ENCODE peak calls at places on chromosomes 3 and 15, in six cellular contexts. X, Q, V, A, J and R are unnamed samples.

GRCh38 chr3:123618768-123619484 is 34.1 kb upstream of the HACD2 start:
- DNase-seq in J (no peak), X (no peak), Q (no peak), V (peak), A (peak), R (peak)

GRCh38 chr15:75597667-75598341 is 18.7 kb upstream of the PTPN9 start:
- DNase-seq in J (peak), X (peak), V (no peak), Q (no peak), A (peak), R (peak)

GRCh38 chr3:100297784-100298183 is 36.8 kb upstream of the NIT2 start:
- DNase-seq in Q (no peak), J (no peak), X (no peak), A (no peak), V (no peak), R (peak)

GRCh38 chr15:77162872-77163633 is 92.1 kb upstream of the TSPAN3 start:
- DNase-seq in V (no peak), Q (no peak), X (no peak), J (no peak), A (peak), R (no peak)

GRCh38 chr3:168117059-168117458 is 21.3 kb upstream of the GOLIM4 start:
- DNase-seq in V (peak), Q (no peak), A (no peak), X (no peak), J (no peak), R (no peak)

GRCh38 chr3:46370784-46371183 is at the start of gene CCR5:
- DNase-seq in J (no peak), Q (no peak), X (no peak), V (no peak), A (no peak), R (no peak)

GRCh38 chr3:79490165-79491028 is 277.4 kb downstream of the ROBO1 start:
- DNase-seq in X (peak), V (peak), Q (no peak), A (no peak), J (no peak), R (peak)

GRCh38 chr3:134937256-134938023 is 142.4 kb downstream of the EPHB1 start:
- DNase-seq in V (no peak), J (no peak), Q (no peak), A (no peak), X (peak), R (peak)

GRCh38 chr3:58150800-58151199 is 60.0 kb downstream of the DNASE1L3 start:
- DNase-seq in J (no peak), Q (no peak), V (no peak), A (no peak), X (no peak), R (peak)

GRCh38 chr15:99911824-99912223 is 178.6 kb upstream of the LYSMD4 start:
- DNase-seq in V (peak), X (no peak), J (no peak), Q (no peak), A (no peak), R (peak)

GRCh38 chr3:160778480-160778879 is 22.4 kb downstream of the PPM1L start:
- DNase-seq in X (no peak), A (no peak), V (no peak), Q (no peak), J (no peak), R (no peak)

GRCh38 chr15:28977377-28978010 is 91.7 kb downstream of the APBA2 start:
- DNase-seq in X (no peak), V (peak), J (no peak), A (no peak), Q (no peak), R (peak)

GRCh38 chr3:11989383-11990050 is 14.7 kb upstream of the SYN2 start:
- DNase-seq in A (no peak), Q (no peak), V (no peak), X (peak), J (peak), R (peak)

GRCh38 chr3:23314981-23315805 is 112.1 kb downstream of the UBE2E2 start:
- DNase-seq in J (no peak), V (no peak), A (no peak), X (no peak), Q (no peak), R (no peak)

GRCh38 chr3:14199641-14200040 is 21.0 kb downstream of the LSM3 start:
- DNase-seq in V (no peak), J (no peak), A (no peak), Q (no peak), X (no peak), R (no peak)

GRCh38 chr3:35528728-35529127 is 110.6 kb upstream of the ARPP21 start:
- DNase-seq in A (no peak), X (no peak), Q (no peak), J (no peak), V (no peak), R (no peak)

GRCh38 chr15:44023176-44023575 is 171.9 kb downstream of the FRMD5 start:
- DNase-seq in X (peak), V (no peak), Q (no peak), A (no peak), J (no peak), R (peak)

GRCh38 chr3:374459-374858 is 177.9 kb downstream of the CHL1 start:
- DNase-seq in Q (no peak), V (no peak), X (no peak), A (no peak), J (no peak), R (no peak)

GRCh38 chr3:79297242-79297641 is 470.6 kb downstream of the ROBO1 start:
- DNase-seq in Q (no peak), A (no peak), J (no peak), X (peak), V (peak), R (peak)

GRCh38 chr3:135078283-135078682 is 283.2 kb downstream of the EPHB1 start:
- DNase-seq in J (no peak), A (no peak), Q (no peak), V (no peak), X (peak), R (no peak)

GRCh38 chr3:105912891-105913290 is 44.1 kb upstream of the CBLB start:
- DNase-seq in Q (no peak), V (no peak), A (no peak), X (no peak), J (no peak), R (no peak)

GRCh38 chr3:78737988-78738387 is 1029.8 kb downstream of the ROBO1 start:
- DNase-seq in V (no peak), A (no peak), Q (no peak), X (no peak), J (no peak), R (peak)

GRCh38 chr3:169769287-169770181 is at the start of gene ACTRT3:
- DNase-seq in V (peak), X (peak), Q (peak), A (peak), J (no peak), R (peak)

GRCh38 chr3:129245141-129245540 is 4.3 kb upstream of the COPG1 start:
- DNase-seq in V (no peak), Q (no peak), A (no peak), J (no peak), X (no peak), R (peak)

GRCh38 chr3:79767953-79768282 is at the start of gene ROBO1:
- DNase-seq in X (peak), A (no peak), Q (no peak), J (no peak), V (peak), R (no peak)

GRCh38 chr3:195072916-195073564 is 197.9 kb downstream of the XXYLT1 start:
- DNase-seq in J (no peak), Q (peak), A (no peak), X (no peak), V (no peak), R (no peak)

GRCh38 chr3:28068342-28068741 is 173.1 kb upstream of the CMC1 start:
- DNase-seq in X (no peak), V (no peak), A (no peak), J (no peak), Q (no peak), R (no peak)

GRCh38 chr15:40843885-40844542 is at the start of gene SPINT1:
- DNase-seq in Q (peak), J (peak), X (peak), A (no peak), V (no peak), R (no peak)

GRCh38 chr3:140007946-140008692 is 73.1 kb downstream of the CLSTN2 start:
- DNase-seq in X (no peak), J (no peak), Q (no peak), A (no peak), V (no peak), R (no peak)

GRCh38 chr15:35783203-35783602 is 237.2 kb upstream of the DPH6 start:
- DNase-seq in J (no peak), V (no peak), X (no peak), Q (no peak), A (no peak), R (no peak)

GRCh38 chr15:55268054-55268695 is 21.4 kb downstream of the RAB27A start:
- DNase-seq in J (no peak), Q (no peak), X (no peak), A (no peak), V (no peak), R (no peak)

GRCh38 chr15:55266547-55266946 is 23.1 kb downstream of the RAB27A start:
- DNase-seq in J (no peak), A (no peak), X (no peak), V (no peak), Q (no peak), R (no peak)

GRCh38 chr15:55270301-55270700 is 19.3 kb downstream of the RAB27A start:
- DNase-seq in X (no peak), Q (no peak), A (no peak), V (no peak), J (no peak), R (no peak)

GRCh38 chr15:55267401-55268053 is 22.1 kb downstream of the RAB27A start:
- DNase-seq in V (peak), Q (no peak), X (no peak), A (no peak), J (peak), R (peak)
- H3K4me3 ChIP-seq in V (no peak), Q (no peak), X (no peak), A (no peak), J (no peak), R (no peak)

DNA sequence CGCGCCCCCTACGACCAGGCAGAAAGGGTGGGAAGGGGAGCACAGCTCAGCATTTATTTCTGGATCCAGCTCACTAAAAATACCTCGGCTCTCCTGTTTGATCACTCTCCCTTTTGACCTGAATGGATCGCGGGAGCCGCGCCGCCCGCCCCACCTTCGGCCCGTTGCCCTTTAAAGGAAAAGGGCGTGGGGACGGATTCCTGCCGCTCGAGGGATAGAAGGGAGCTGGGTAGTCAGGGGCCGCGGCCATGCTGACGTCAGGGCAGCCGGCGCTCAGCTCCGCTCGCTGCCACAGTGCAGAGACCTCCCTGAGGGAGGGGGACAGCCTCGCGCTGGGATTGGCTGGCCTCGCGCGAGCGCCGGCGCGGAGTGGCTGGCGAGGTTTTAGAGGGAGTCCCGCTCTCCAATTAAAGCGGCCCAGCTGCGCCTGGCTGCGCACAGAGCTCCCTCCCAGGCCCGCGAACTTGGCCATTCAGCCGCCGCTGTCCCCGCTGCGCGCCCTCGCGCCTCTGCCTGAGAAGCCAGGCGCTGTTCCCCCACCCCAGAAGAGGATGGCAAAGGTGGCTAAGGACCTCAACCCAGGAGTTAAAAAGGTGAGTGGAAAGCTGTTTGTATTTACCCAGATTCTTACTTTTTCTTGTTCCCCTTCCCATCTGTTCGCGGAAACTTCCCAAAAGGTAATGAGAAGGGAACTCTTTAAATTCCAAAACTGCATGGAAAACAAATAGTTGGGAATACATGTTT is at the start of gene LMCD1:
- DNase-seq in X (peak), Q (peak), J (peak), A (peak), V (peak), R (peak)
- TF ChIP-seq CTCF in X (no peak), Q (no peak), J (no peak), A (no peak), V (peak), R (no peak)

DNA sequence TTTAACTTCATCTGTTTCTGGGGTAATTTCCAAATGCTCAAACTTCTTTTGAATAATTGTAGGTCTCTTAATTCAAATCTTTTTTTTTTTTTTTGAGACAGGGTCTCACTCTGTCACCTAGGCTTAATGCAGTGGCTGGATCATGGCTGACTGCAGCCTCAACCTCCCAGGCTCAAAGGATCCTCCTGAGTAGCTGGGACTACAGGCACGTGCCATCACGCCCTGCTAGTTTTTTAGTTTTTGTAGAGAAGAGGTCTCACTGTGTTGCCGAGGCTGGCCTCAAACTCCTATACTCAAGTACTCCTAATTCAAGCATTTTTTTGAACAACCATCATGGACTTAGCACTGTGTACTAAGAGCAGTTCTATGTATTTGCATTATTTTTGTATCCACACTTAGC is 3.8 kb upstream of the SIAH2 start:
- DNase-seq in J (no peak), V (no peak), X (no peak), A (no peak), Q (no peak), R (no peak)
- H3K4me3 ChIP-seq in J (no peak), V (no peak), X (no peak), A (peak), Q (no peak), R (no peak)

DNA sequence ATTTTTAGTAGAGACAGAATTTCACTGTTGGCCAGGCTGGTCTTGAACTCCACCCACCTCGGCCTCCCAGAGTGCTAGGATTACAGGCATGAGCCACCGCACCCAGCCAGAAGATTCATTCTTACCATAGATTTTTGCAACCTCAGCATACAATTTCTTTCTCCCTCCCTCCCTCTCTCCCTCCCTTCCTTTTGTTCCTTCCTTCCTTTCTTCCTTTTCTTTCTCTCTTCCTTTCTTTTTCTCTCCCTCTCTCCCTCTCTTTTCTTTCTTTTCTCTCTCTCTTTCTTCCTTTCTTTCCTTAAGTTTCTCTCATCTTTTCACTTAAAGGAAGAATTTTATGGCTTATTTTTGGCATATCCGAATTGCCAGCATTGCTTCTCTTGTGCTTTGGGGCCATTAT is 58.0 kb downstream of the PRKAR2A start:
- DNase-seq in X (no peak), Q (no peak), J (no peak), A (no peak), V (no peak), R (no peak)
- TF ChIP-seq CTCF in X (no peak), Q (no peak), J (no peak), A (no peak), V (no peak), R (no peak)